ENCODE peak calls at places on chromosomes 12 and 14, in ten cellular contexts. One of them, this sample, is unnamed.

GRCh38 chr14:74942164-74942563 is 13.2 kb downstream of the PGF start:
- DNase-seq in mucosa of descending colon: no peak
- DNase-seq in astrocyte of the cerebellum: no peak
- DNase-seq in mesothelial cell of epicardium: no peak
- DNase-seq in left ventricle myocardium inferior: no peak
- DNase-seq in heart left ventricle: no peak
- DNase-seq in MCF 10A: no peak
- DNase-seq in HL-60: no peak
- DNase-seq in epithelial cell of esophagus: no peak
- DNase-seq in OCI-LY7: peak; percentile 82
- DNase-seq in this sample: no peak

GRCh38 chr12:52687527-52688385 is 7.5 kb upstream of the KRT1 start:
- DNase-seq in mucosa of descending colon: peak; percentile 35
- DNase-seq in astrocyte of the cerebellum: no peak
- DNase-seq in heart left ventricle: no peak
- DNase-seq in epithelial cell of esophagus: peak; percentile 88
- DNase-seq in left ventricle myocardium inferior: no peak
- DNase-seq in mesothelial cell of epicardium: no peak
- DNase-seq in MCF 10A: peak; percentile 78
- DNase-seq in HL-60: no peak
- DNase-seq in OCI-LY7: no peak
- DNase-seq in this sample: no peak

GRCh38 chr14:95227279-95227860 is 70.0 kb upstream of the DICER1 start:
- DNase-seq in MCF 10A: no peak
- DNase-seq in OCI-LY7: no peak
- DNase-seq in left ventricle myocardium inferior: no peak
- DNase-seq in mucosa of descending colon: no peak
- DNase-seq in HL-60: no peak
- DNase-seq in epithelial cell of esophagus: peak; percentile 11
- DNase-seq in heart left ventricle: no peak
- DNase-seq in astrocyte of the cerebellum: peak; percentile 56
- DNase-seq in mesothelial cell of epicardium: peak; percentile 48
- DNase-seq in this sample: no peak

GRCh38 chr12:5503774-5504173 is 71.9 kb downstream of the NTF3 start:
- DNase-seq in MCF 10A: no peak
- DNase-seq in astrocyte of the cerebellum: no peak
- DNase-seq in heart left ventricle: no peak
- DNase-seq in epithelial cell of esophagus: peak; percentile 11
- DNase-seq in HL-60: no peak
- DNase-seq in left ventricle myocardium inferior: no peak
- DNase-seq in mucosa of descending colon: peak; percentile 86
- DNase-seq in mesothelial cell of epicardium: peak; percentile 49
- DNase-seq in OCI-LY7: no peak
- DNase-seq in this sample: no peak

GRCh38 chr14:61663312-61663974 is 31.9 kb upstream of the HIF1A start:
- DNase-seq in HL-60: peak; percentile 72
- DNase-seq in heart left ventricle: no peak
- DNase-seq in astrocyte of the cerebellum: no peak
- DNase-seq in left ventricle myocardium inferior: no peak
- DNase-seq in OCI-LY7: peak; percentile 71
- DNase-seq in mesothelial cell of epicardium: no peak
- DNase-seq in MCF 10A: no peak
- DNase-seq in epithelial cell of esophagus: no peak
- DNase-seq in mucosa of descending colon: no peak
- DNase-seq in this sample: no peak

GRCh38 chr12:94208433-94208921 is 60.1 kb downstream of the PLXNC1 start:
- DNase-seq in astrocyte of the cerebellum: no peak
- DNase-seq in epithelial cell of esophagus: no peak
- DNase-seq in heart left ventricle: no peak
- DNase-seq in HL-60: no peak
- DNase-seq in OCI-LY7: peak; percentile 22
- DNase-seq in MCF 10A: no peak
- DNase-seq in mucosa of descending colon: peak; percentile 12
- DNase-seq in mesothelial cell of epicardium: no peak
- DNase-seq in left ventricle myocardium inferior: no peak
- DNase-seq in this sample: no peak

GRCh38 chr14:73824536-73824935 is 27.1 kb upstream of the PTGR2 start:
- DNase-seq in MCF 10A: no peak
- DNase-seq in heart left ventricle: no peak
- DNase-seq in mesothelial cell of epicardium: no peak
- DNase-seq in OCI-LY7: no peak
- DNase-seq in epithelial cell of esophagus: no peak
- DNase-seq in left ventricle myocardium inferior: no peak
- DNase-seq in astrocyte of the cerebellum: no peak
- DNase-seq in HL-60: no peak
- DNase-seq in mucosa of descending colon: no peak
- DNase-seq in this sample: no peak

GRCh38 chr14:88999137-88999536 is 174.7 kb downstream of the TTC8 start:
- DNase-seq in left ventricle myocardium inferior: no peak
- DNase-seq in mesothelial cell of epicardium: no peak
- DNase-seq in astrocyte of the cerebellum: no peak
- DNase-seq in epithelial cell of esophagus: no peak
- DNase-seq in HL-60: no peak
- DNase-seq in mucosa of descending colon: no peak
- DNase-seq in OCI-LY7: no peak
- DNase-seq in heart left ventricle: no peak
- DNase-seq in MCF 10A: no peak
- DNase-seq in this sample: no peak

GRCh38 chr12:94779520-94779919 is 129.2 kb upstream of the TMCC3 start:
- DNase-seq in mucosa of descending colon: no peak
- DNase-seq in mesothelial cell of epicardium: no peak
- DNase-seq in left ventricle myocardium inferior: no peak
- DNase-seq in OCI-LY7: no peak
- DNase-seq in astrocyte of the cerebellum: peak; percentile 96
- DNase-seq in heart left ventricle: no peak
- DNase-seq in MCF 10A: peak; percentile 57
- DNase-seq in HL-60: no peak
- DNase-seq in epithelial cell of esophagus: no peak
- DNase-seq in this sample: no peak

GRCh38 chr12:20127401-20127800 is 240.9 kb upstream of the PDE3A start:
- DNase-seq in mucosa of descending colon: no peak
- DNase-seq in mesothelial cell of epicardium: no peak
- DNase-seq in HL-60: no peak
- DNase-seq in MCF 10A: no peak
- DNase-seq in OCI-LY7: no peak
- DNase-seq in left ventricle myocardium inferior: no peak
- DNase-seq in astrocyte of the cerebellum: no peak
- DNase-seq in heart left ventricle: no peak
- DNase-seq in epithelial cell of esophagus: no peak
- DNase-seq in this sample: no peak

GRCh38 chr12:44372259-44372658 is 503.9 kb downstream of the NELL2 start:
- DNase-seq in left ventricle myocardium inferior: no peak
- DNase-seq in astrocyte of the cerebellum: no peak
- DNase-seq in mucosa of descending colon: no peak
- DNase-seq in epithelial cell of esophagus: peak; percentile 93
- DNase-seq in MCF 10A: peak; percentile 74
- DNase-seq in HL-60: no peak
- DNase-seq in OCI-LY7: no peak
- DNase-seq in heart left ventricle: no peak
- DNase-seq in mesothelial cell of epicardium: no peak
- DNase-seq in this sample: no peak

GRCh38 chr12:130526813-130527212 is 189.1 kb downstream of the PIWIL1 start:
- DNase-seq in astrocyte of the cerebellum: no peak
- DNase-seq in MCF 10A: no peak
- DNase-seq in epithelial cell of esophagus: no peak
- DNase-seq in mucosa of descending colon: peak; percentile 53
- DNase-seq in heart left ventricle: no peak
- DNase-seq in HL-60: no peak
- DNase-seq in OCI-LY7: no peak
- DNase-seq in left ventricle myocardium inferior: no peak
- DNase-seq in mesothelial cell of epicardium: no peak
- DNase-seq in this sample: peak; percentile 68

GRCh38 chr12:79301181-79301580 is 389.6 kb downstream of the PAWR start:
- DNase-seq in heart left ventricle: no peak
- DNase-seq in HL-60: no peak
- DNase-seq in mesothelial cell of epicardium: no peak
- DNase-seq in epithelial cell of esophagus: no peak
- DNase-seq in astrocyte of the cerebellum: no peak
- DNase-seq in OCI-LY7: no peak
- DNase-seq in MCF 10A: peak; percentile 27
- DNase-seq in mucosa of descending colon: no peak
- DNase-seq in left ventricle myocardium inferior: no peak
- DNase-seq in this sample: no peak

GRCh38 chr12:78062781-78063180 is 232.1 kb downstream of the NAV3 start:
- DNase-seq in MCF 10A: peak; percentile 60
- DNase-seq in mucosa of descending colon: peak; percentile 26
- DNase-seq in mesothelial cell of epicardium: no peak
- DNase-seq in astrocyte of the cerebellum: peak; percentile 80
- DNase-seq in OCI-LY7: no peak
- DNase-seq in heart left ventricle: peak; percentile 28
- DNase-seq in epithelial cell of esophagus: peak; percentile 64
- DNase-seq in HL-60: peak; percentile 4
- DNase-seq in left ventricle myocardium inferior: peak; percentile 18
- DNase-seq in this sample: no peak

GRCh38 chr14:77098470-77099353 is 654 bp downstream of the CIPC start:
- DNase-seq in heart left ventricle: peak; percentile 72
- DNase-seq in MCF 10A: peak; percentile 64
- DNase-seq in mesothelial cell of epicardium: peak; percentile 23
- DNase-seq in astrocyte of the cerebellum: no peak
- DNase-seq in left ventricle myocardium inferior: peak; percentile 77
- DNase-seq in OCI-LY7: peak; percentile 20
- DNase-seq in HL-60: no peak
- DNase-seq in epithelial cell of esophagus: peak; percentile 38
- DNase-seq in mucosa of descending colon: peak; percentile 61
- DNase-seq in this sample: no peak

GRCh38 chr14:76957224-76957881 is 71.2 kb downstream of the IRF2BPL start:
- DNase-seq in mucosa of descending colon: no peak
- DNase-seq in astrocyte of the cerebellum: no peak
- DNase-seq in mesothelial cell of epicardium: no peak
- DNase-seq in MCF 10A: no peak
- DNase-seq in epithelial cell of esophagus: no peak
- DNase-seq in HL-60: no peak
- DNase-seq in heart left ventricle: no peak
- DNase-seq in OCI-LY7: no peak
- DNase-seq in left ventricle myocardium inferior: no peak
- DNase-seq in this sample: no peak

DNA sequence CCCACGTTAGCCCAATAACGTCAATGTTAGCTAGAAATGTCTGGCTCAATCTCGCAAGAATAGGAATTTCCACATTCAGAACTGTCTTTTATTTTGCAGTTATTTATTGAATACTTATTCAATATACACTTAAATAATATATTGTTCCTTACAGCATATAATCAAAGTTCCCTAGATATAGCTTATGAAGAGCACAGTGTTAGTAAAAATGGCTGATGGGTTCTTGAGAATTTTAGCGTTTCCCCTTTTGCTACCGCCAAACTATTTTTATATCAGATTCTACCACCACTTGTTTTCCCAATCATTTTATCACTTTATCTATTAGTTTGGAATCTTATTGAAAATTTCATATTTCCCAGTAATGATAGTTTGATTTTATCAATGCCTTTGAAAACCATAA is 12.7 kb downstream of the EPS8 start:
- DNase-seq in MCF 10A: no peak
- DNase-seq in left ventricle myocardium inferior: no peak
- DNase-seq in OCI-LY7: no peak
- DNase-seq in astrocyte of the cerebellum: no peak
- DNase-seq in HL-60: no peak
- DNase-seq in mesothelial cell of epicardium: no peak
- DNase-seq in heart left ventricle: no peak
- DNase-seq in epithelial cell of esophagus: no peak
- DNase-seq in mucosa of descending colon: no peak
- DNase-seq in this sample: no peak
- TF ChIP-seq CTCF in MCF 10A: no peak
- TF ChIP-seq CTCF in left ventricle myocardium inferior: no peak
- TF ChIP-seq CTCF in OCI-LY7: no peak
- TF ChIP-seq CTCF in astrocyte of the cerebellum: no peak
- TF ChIP-seq CTCF in HL-60: no peak
- TF ChIP-seq CTCF in mesothelial cell of epicardium: no peak
- TF ChIP-seq CTCF in heart left ventricle: no peak
- TF ChIP-seq CTCF in epithelial cell of esophagus: no peak
- TF ChIP-seq CTCF in mucosa of descending colon: no peak
- TF ChIP-seq CTCF in this sample: no peak

DNA sequence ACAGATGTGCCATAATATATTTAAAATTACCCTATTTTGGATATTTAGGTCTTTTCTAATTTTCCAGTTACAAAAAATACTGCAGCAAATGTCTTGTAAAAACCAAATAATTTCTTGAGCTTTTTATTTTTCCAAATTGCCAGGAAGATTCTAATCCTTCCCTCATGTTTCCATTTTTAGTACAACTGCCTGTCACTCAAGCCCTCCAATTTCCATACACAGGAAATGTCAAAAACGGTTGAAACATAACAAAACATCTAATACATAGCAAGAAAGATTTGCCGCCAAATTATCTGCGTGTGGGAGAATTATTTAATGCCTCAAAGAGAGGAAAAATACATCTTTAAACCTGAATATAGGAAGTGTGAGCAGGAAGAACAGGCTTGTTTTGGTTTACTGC is 2.3 kb upstream of the FOXJ2 start:
- DNase-seq in mucosa of descending colon: no peak
- DNase-seq in heart left ventricle: no peak
- DNase-seq in HL-60: no peak
- DNase-seq in left ventricle myocardium inferior: no peak
- DNase-seq in MCF 10A: no peak
- DNase-seq in mesothelial cell of epicardium: no peak
- DNase-seq in OCI-LY7: no peak
- DNase-seq in epithelial cell of esophagus: no peak
- DNase-seq in astrocyte of the cerebellum: no peak
- DNase-seq in this sample: no peak
- TF ChIP-seq CTCF in mucosa of descending colon: no peak
- TF ChIP-seq CTCF in heart left ventricle: no peak
- TF ChIP-seq CTCF in HL-60: no peak
- TF ChIP-seq CTCF in left ventricle myocardium inferior: no peak
- TF ChIP-seq CTCF in MCF 10A: no peak
- TF ChIP-seq CTCF in mesothelial cell of epicardium: no peak
- TF ChIP-seq CTCF in OCI-LY7: no peak
- TF ChIP-seq CTCF in epithelial cell of esophagus: no peak
- TF ChIP-seq CTCF in astrocyte of the cerebellum: no peak
- TF ChIP-seq CTCF in this sample: no peak

GRCh38 chr12:114961491-114961890 is 277.5 kb upstream of the TBX3 start:
- DNase-seq in HL-60: no peak
- DNase-seq in epithelial cell of esophagus: no peak
- DNase-seq in heart left ventricle: no peak
- DNase-seq in mucosa of descending colon: no peak
- DNase-seq in OCI-LY7: no peak
- DNase-seq in MCF 10A: no peak
- DNase-seq in mesothelial cell of epicardium: no peak
- DNase-seq in left ventricle myocardium inferior: no peak
- DNase-seq in astrocyte of the cerebellum: no peak
- DNase-seq in this sample: no peak
- TF ChIP-seq CTCF in HL-60: no peak
- TF ChIP-seq CTCF in epithelial cell of esophagus: no peak
- TF ChIP-seq CTCF in heart left ventricle: no peak
- TF ChIP-seq CTCF in mucosa of descending colon: no peak
- TF ChIP-seq CTCF in OCI-LY7: no peak
- TF ChIP-seq CTCF in MCF 10A: no peak
- TF ChIP-seq CTCF in mesothelial cell of epicardium: no peak
- TF ChIP-seq CTCF in left ventricle myocardium inferior: no peak
- TF ChIP-seq CTCF in astrocyte of the cerebellum: no peak
- TF ChIP-seq CTCF in this sample: no peak

DNA sequence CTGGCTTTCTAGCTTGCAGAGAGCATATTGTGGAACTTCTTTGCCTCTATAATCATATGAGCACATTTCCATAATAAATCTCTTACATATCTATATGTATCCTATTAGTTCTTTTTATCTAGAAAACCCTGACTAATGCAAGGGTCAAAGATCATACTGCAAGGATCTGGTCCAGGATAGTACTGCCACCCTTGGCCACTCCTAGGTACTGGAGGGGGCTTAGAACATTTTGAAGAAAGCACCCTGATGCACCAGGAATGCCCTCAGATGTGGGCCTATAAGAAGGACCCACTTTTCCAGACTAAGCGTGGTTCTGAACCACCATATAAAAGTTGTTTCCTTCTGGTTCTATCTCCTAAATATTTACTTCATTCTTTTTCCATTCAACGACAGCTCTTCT is 14.6 kb downstream of the ATXN7L3B start:
- DNase-seq in mesothelial cell of epicardium: no peak
- DNase-seq in mucosa of descending colon: no peak
- DNase-seq in heart left ventricle: no peak
- DNase-seq in HL-60: no peak
- DNase-seq in left ventricle myocardium inferior: no peak
- DNase-seq in epithelial cell of esophagus: no peak
- DNase-seq in OCI-LY7: no peak
- DNase-seq in MCF 10A: no peak
- DNase-seq in astrocyte of the cerebellum: no peak
- DNase-seq in this sample: no peak
- TF ChIP-seq CTCF in mesothelial cell of epicardium: no peak
- TF ChIP-seq CTCF in mucosa of descending colon: no peak
- TF ChIP-seq CTCF in heart left ventricle: no peak
- TF ChIP-seq CTCF in HL-60: no peak
- TF ChIP-seq CTCF in left ventricle myocardium inferior: no peak
- TF ChIP-seq CTCF in epithelial cell of esophagus: no peak
- TF ChIP-seq CTCF in OCI-LY7: peak; percentile 42
- TF ChIP-seq CTCF in MCF 10A: no peak
- TF ChIP-seq CTCF in astrocyte of the cerebellum: peak; percentile 6
- TF ChIP-seq CTCF in this sample: peak; percentile 18